ENCODE peak calls at places on chromosomes 16 and 17, in eight cellular contexts. One of them, this sample, is unnamed. For H3K4me1, the result is how much of the 10 kb centered on the place peaks cover.

GRCh38 chr17:51487947-51488346 is 227.6 kb downstream of the UTP18 start:
- DNase-seq in GM23338: peak
- DNase-seq in mesendoderm: peak
- DNase-seq in A549: no peak
- DNase-seq in PC-3: peak
- DNase-seq in IMR-90: no peak
- DNase-seq in neuronal stem cell: peak
- DNase-seq in OCI-LY7: peak
- DNase-seq in this sample: peak

GRCh38 chr16:23597003-23597756 is 1.1 kb upstream of the NDUFAB1 start:
- DNase-seq in GM23338: peak
- DNase-seq in mesendoderm: peak
- DNase-seq in A549: peak
- DNase-seq in PC-3: peak
- DNase-seq in IMR-90: no peak
- DNase-seq in neuronal stem cell: no peak
- DNase-seq in OCI-LY7: peak
- DNase-seq in this sample: peak

GRCh38 chr17:7502987-7503386 is 18.8 kb downstream of the POLR2A start:
- DNase-seq in GM23338: peak
- DNase-seq in mesendoderm: peak
- DNase-seq in A549: no peak
- DNase-seq in PC-3: no peak
- DNase-seq in IMR-90: no peak
- DNase-seq in neuronal stem cell: no peak
- DNase-seq in OCI-LY7: no peak
- DNase-seq in this sample: no peak

GRCh38 chr16:87235810-87236515 is 81.2 kb downstream of the C16orf95 start:
- DNase-seq in GM23338: peak
- DNase-seq in mesendoderm: peak
- DNase-seq in A549: no peak
- DNase-seq in PC-3: no peak
- DNase-seq in IMR-90: no peak
- DNase-seq in neuronal stem cell: no peak
- DNase-seq in OCI-LY7: peak
- DNase-seq in this sample: no peak

GRCh38 chr17:58338454-58338841 is 9.9 kb upstream of the TSPOAP1 start:
- DNase-seq in GM23338: no peak
- DNase-seq in mesendoderm: no peak
- DNase-seq in A549: no peak
- DNase-seq in PC-3: no peak
- DNase-seq in IMR-90: no peak
- DNase-seq in neuronal stem cell: no peak
- DNase-seq in OCI-LY7: no peak
- DNase-seq in this sample: no peak

GRCh38 chr16:10827691-10828341 is 9.2 kb upstream of the TVP23A start:
- DNase-seq in GM23338: no peak
- DNase-seq in mesendoderm: no peak
- DNase-seq in A549: no peak
- DNase-seq in PC-3: peak
- DNase-seq in IMR-90: peak
- DNase-seq in neuronal stem cell: no peak
- DNase-seq in OCI-LY7: no peak
- DNase-seq in this sample: peak

GRCh38 chr16:7532534-7532933 is 199.9 kb downstream of the RBFOX1 start:
- DNase-seq in GM23338: no peak
- DNase-seq in mesendoderm: no peak
- DNase-seq in A549: no peak
- DNase-seq in PC-3: no peak
- DNase-seq in IMR-90: no peak
- DNase-seq in neuronal stem cell: no peak
- DNase-seq in OCI-LY7: no peak
- DNase-seq in this sample: no peak

GRCh38 chr17:72760368-72760767 is 332.1 kb downstream of the SLC39A11 start:
- DNase-seq in GM23338: no peak
- DNase-seq in mesendoderm: no peak
- DNase-seq in A549: no peak
- DNase-seq in PC-3: no peak
- DNase-seq in IMR-90: no peak
- DNase-seq in neuronal stem cell: no peak
- DNase-seq in OCI-LY7: no peak
- DNase-seq in this sample: no peak

GRCh38 chr17:29080323-29080722 is 37.4 kb downstream of the PIPOX start:
- DNase-seq in GM23338: no peak
- DNase-seq in mesendoderm: no peak
- DNase-seq in A549: no peak
- DNase-seq in PC-3: no peak
- DNase-seq in IMR-90: no peak
- DNase-seq in neuronal stem cell: no peak
- DNase-seq in OCI-LY7: no peak
- DNase-seq in this sample: no peak

GRCh38 chr17:29084476-29085148 is 41.7 kb downstream of the PIPOX start:
- DNase-seq in GM23338: peak
- DNase-seq in mesendoderm: no peak
- DNase-seq in A549: no peak
- DNase-seq in PC-3: no peak
- DNase-seq in IMR-90: peak
- DNase-seq in neuronal stem cell: no peak
- DNase-seq in OCI-LY7: no peak
- DNase-seq in this sample: peak

GRCh38 chr17:29086628-29087332 is 43.8 kb downstream of the PIPOX start:
- DNase-seq in GM23338: peak
- DNase-seq in mesendoderm: no peak
- DNase-seq in A549: no peak
- DNase-seq in PC-3: no peak
- DNase-seq in IMR-90: peak
- DNase-seq in neuronal stem cell: no peak
- DNase-seq in OCI-LY7: no peak
- DNase-seq in this sample: no peak

GRCh38 chr17:29089601-29090044 is 46.7 kb downstream of the PIPOX start:
- DNase-seq in GM23338: no peak
- DNase-seq in mesendoderm: no peak
- DNase-seq in A549: no peak
- DNase-seq in PC-3: no peak
- DNase-seq in IMR-90: no peak
- DNase-seq in neuronal stem cell: no peak
- DNase-seq in OCI-LY7: no peak
- DNase-seq in this sample: no peak

DNA sequence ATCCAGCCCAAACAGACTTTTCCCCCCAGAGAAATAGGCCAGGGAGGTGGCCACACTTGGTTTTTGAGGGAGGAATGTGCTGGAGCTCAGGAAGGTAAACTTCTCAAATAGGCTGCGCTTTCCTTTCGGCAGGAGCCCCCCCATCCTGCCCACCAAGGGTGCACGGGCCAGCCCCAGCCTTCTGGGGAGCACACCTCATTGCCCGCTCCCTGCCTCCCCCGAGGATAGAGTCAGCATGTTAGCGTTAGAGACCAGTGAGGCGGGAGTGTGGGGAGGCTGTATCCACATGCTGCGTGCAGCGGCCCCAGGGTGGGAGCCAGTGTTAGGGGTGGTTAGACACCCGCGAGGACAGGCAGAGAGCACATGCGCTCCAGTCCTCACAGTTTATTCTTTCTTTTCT is 42.3 kb downstream of the PIPOX start:
- DNase-seq in GM23338: no peak
- DNase-seq in mesendoderm: no peak
- DNase-seq in A549: no peak
- DNase-seq in PC-3: no peak
- DNase-seq in IMR-90: no peak
- DNase-seq in neuronal stem cell: no peak
- DNase-seq in OCI-LY7: no peak
- DNase-seq in this sample: no peak
- H3K27ac ChIP-seq in GM23338: peak
- H3K27ac ChIP-seq in mesendoderm: no peak
- H3K27ac ChIP-seq in A549: no peak
- H3K27ac ChIP-seq in PC-3: no peak
- H3K27ac ChIP-seq in IMR-90: no peak
- H3K27ac ChIP-seq in neuronal stem cell: no peak
- H3K27ac ChIP-seq in OCI-LY7: no peak
- H3K27ac ChIP-seq in this sample: peak

GRCh38 chr17:68790481-68790880 is 164.7 kb downstream of the ABCA8 start:
- DNase-seq in GM23338: no peak
- DNase-seq in mesendoderm: no peak
- DNase-seq in A549: no peak
- DNase-seq in PC-3: no peak
- DNase-seq in IMR-90: no peak
- DNase-seq in neuronal stem cell: no peak
- DNase-seq in OCI-LY7: no peak
- DNase-seq in this sample: no peak

GRCh38 chr17:68792873-68793272 is 162.3 kb downstream of the ABCA8 start:
- DNase-seq in GM23338: no peak
- DNase-seq in mesendoderm: peak
- DNase-seq in A549: no peak
- DNase-seq in PC-3: no peak
- DNase-seq in IMR-90: no peak
- DNase-seq in neuronal stem cell: no peak
- DNase-seq in OCI-LY7: no peak
- DNase-seq in this sample: no peak

GRCh38 chr17:68789203-68789962 is 165.8 kb downstream of the ABCA8 start:
- DNase-seq in GM23338: no peak
- DNase-seq in mesendoderm: no peak
- DNase-seq in A549: no peak
- DNase-seq in PC-3: no peak
- DNase-seq in IMR-90: no peak
- DNase-seq in neuronal stem cell: no peak
- DNase-seq in OCI-LY7: no peak
- DNase-seq in this sample: no peak

GRCh38 chr17:68792042-68792685 is 163.0 kb downstream of the ABCA8 start:
- DNase-seq in GM23338: no peak
- DNase-seq in mesendoderm: no peak
- DNase-seq in A549: no peak
- DNase-seq in PC-3: no peak
- DNase-seq in IMR-90: peak
- DNase-seq in neuronal stem cell: no peak
- DNase-seq in OCI-LY7: no peak
- DNase-seq in this sample: no peak

DNA sequence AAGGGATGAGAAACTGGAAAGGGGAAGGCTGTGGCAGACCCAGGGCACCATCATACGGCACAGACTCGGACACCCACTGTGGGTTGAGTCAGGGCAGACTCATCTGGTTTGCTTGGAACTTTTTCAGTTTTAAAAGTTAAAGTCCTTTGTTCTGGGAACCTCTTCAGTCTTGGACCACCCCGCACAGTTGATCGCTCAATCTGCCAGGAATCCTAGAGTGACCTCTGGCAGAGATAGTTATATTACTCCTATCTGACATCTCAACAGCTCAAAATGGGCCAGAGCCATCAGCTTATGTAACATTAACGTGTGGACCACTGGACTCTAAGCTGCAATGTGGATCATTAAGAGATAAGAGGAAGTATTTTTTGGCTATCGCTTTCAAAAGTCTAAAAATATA is 164.3 kb downstream of the ABCA8 start:
- DNase-seq in GM23338: no peak
- DNase-seq in mesendoderm: no peak
- DNase-seq in A549: no peak
- DNase-seq in PC-3: no peak
- DNase-seq in IMR-90: no peak
- DNase-seq in neuronal stem cell: no peak
- DNase-seq in OCI-LY7: no peak
- DNase-seq in this sample: no peak
- H3K4me2 ChIP-seq in GM23338: no peak
- H3K4me2 ChIP-seq in mesendoderm: no peak
- H3K4me2 ChIP-seq in A549: no peak
- H3K4me2 ChIP-seq in PC-3: no peak
- H3K4me2 ChIP-seq in IMR-90: no peak
- H3K4me2 ChIP-seq in neuronal stem cell: no peak
- H3K4me2 ChIP-seq in OCI-LY7: no peak
- H3K4me2 ChIP-seq in this sample: no peak

GRCh38 chr16:15639061-15639568 is 3.8 kb downstream of the MARF1 start:
- DNase-seq in GM23338: no peak
- DNase-seq in mesendoderm: no peak
- DNase-seq in A549: no peak
- DNase-seq in PC-3: no peak
- DNase-seq in IMR-90: no peak
- DNase-seq in neuronal stem cell: no peak
- DNase-seq in OCI-LY7: peak
- DNase-seq in this sample: no peak

GRCh38 chr16:15643453-15644305 is 725 bp upstream of the MARF1 start:
- DNase-seq in GM23338: peak
- DNase-seq in mesendoderm: peak
- DNase-seq in A549: peak
- DNase-seq in PC-3: peak
- DNase-seq in IMR-90: peak
- DNase-seq in neuronal stem cell: no peak
- DNase-seq in OCI-LY7: peak
- DNase-seq in this sample: peak

GRCh38 chr16:15641753-15642556 is 999 bp downstream of the MARF1 start:
- DNase-seq in GM23338: no peak
- DNase-seq in mesendoderm: no peak
- DNase-seq in A549: no peak
- DNase-seq in PC-3: no peak
- DNase-seq in IMR-90: no peak
- DNase-seq in neuronal stem cell: no peak
- DNase-seq in OCI-LY7: peak
- DNase-seq in this sample: no peak

GRCh38 chr16:15642557-15643452 is at the start of gene MARF1:
- DNase-seq in GM23338: peak
- DNase-seq in mesendoderm: peak
- DNase-seq in A549: peak
- DNase-seq in PC-3: peak
- DNase-seq in IMR-90: peak
- DNase-seq in neuronal stem cell: peak
- DNase-seq in OCI-LY7: peak
- DNase-seq in this sample: peak

GRCh38 chr16:15640966-15641365 is 2.0 kb downstream of the MARF1 start:
- DNase-seq in GM23338: no peak
- DNase-seq in mesendoderm: no peak
- DNase-seq in A549: no peak
- DNase-seq in PC-3: no peak
- DNase-seq in IMR-90: no peak
- DNase-seq in neuronal stem cell: no peak
- DNase-seq in OCI-LY7: peak
- DNase-seq in this sample: no peak
- H3K4me1 ChIP-seq in GM23338: under half
- H3K4me1 ChIP-seq in mesendoderm: under half
- H3K4me1 ChIP-seq in A549: under half
- H3K4me1 ChIP-seq in PC-3: under half
- H3K4me1 ChIP-seq in IMR-90: under half
- H3K4me1 ChIP-seq in neuronal stem cell: under half
- H3K4me1 ChIP-seq in OCI-LY7: half or more
- H3K4me1 ChIP-seq in this sample: under half

GRCh38 chr17:38869647-38870258 is at the start of gene LASP1:
- DNase-seq in GM23338: peak
- DNase-seq in mesendoderm: peak
- DNase-seq in A549: peak
- DNase-seq in PC-3: peak
- DNase-seq in IMR-90: peak
- DNase-seq in neuronal stem cell: peak
- DNase-seq in OCI-LY7: peak
- DNase-seq in this sample: peak

GRCh38 chr17:38872671-38873385 is 3.0 kb downstream of the LASP1 start:
- DNase-seq in GM23338: no peak
- DNase-seq in mesendoderm: no peak
- DNase-seq in A549: no peak
- DNase-seq in PC-3: no peak
- DNase-seq in IMR-90: no peak
- DNase-seq in neuronal stem cell: no peak
- DNase-seq in OCI-LY7: no peak
- DNase-seq in this sample: peak

GRCh38 chr17:38871992-38872605 is 2.2 kb downstream of the LASP1 start:
- DNase-seq in GM23338: no peak
- DNase-seq in mesendoderm: no peak
- DNase-seq in A549: no peak
- DNase-seq in PC-3: no peak
- DNase-seq in IMR-90: no peak
- DNase-seq in neuronal stem cell: no peak
- DNase-seq in OCI-LY7: peak
- DNase-seq in this sample: no peak

GRCh38 chr17:38870259-38871165 is 654 bp downstream of the LASP1 start:
- DNase-seq in GM23338: peak
- DNase-seq in mesendoderm: peak
- DNase-seq in A549: peak
- DNase-seq in PC-3: peak
- DNase-seq in IMR-90: peak
- DNase-seq in neuronal stem cell: no peak
- DNase-seq in OCI-LY7: peak
- DNase-seq in this sample: peak

DNA sequence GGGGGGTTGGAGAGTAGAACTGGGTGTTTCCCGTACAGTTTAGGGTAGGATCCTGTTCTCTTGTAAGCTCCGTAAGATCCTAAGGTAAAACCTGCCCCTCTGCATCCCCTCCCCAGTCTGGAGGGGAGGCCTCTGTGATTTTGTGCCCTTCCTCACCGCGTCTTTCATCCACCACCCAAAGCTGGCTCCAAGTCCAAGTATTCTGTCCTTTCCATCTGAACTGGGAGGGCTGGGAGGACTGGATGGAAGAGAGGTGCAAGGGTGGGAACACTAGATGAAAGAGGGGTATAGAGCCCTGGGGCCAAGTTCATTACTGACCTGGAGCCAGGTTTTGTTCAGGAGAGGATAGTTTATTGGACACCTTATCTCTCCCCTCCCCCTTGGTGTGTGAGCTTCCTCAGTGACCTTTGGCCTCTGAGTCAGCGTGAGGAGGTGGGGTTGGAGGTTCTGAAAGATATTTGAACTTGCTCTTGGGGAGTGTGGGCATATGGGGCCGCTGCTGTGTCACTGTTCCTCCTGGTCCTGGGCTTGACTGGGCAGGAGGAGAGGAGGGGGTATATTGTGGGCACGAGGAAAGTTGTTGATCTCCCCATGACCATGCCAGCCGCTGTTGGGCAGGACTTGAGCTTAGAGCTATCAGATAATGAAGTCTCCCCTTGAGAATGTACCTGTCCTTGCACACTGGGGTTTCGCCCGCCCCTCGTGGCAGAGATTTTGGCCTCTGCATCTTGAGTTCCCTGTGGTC is 1.6 kb downstream of the LASP1 start:
- DNase-seq in GM23338: peak
- DNase-seq in mesendoderm: peak
- DNase-seq in A549: peak
- DNase-seq in PC-3: peak
- DNase-seq in IMR-90: peak
- DNase-seq in neuronal stem cell: no peak
- DNase-seq in OCI-LY7: peak
- DNase-seq in this sample: peak
- H3K27ac ChIP-seq in GM23338: peak
- H3K27ac ChIP-seq in mesendoderm: peak
- H3K27ac ChIP-seq in A549: peak
- H3K27ac ChIP-seq in PC-3: peak
- H3K27ac ChIP-seq in IMR-90: peak
- H3K27ac ChIP-seq in neuronal stem cell: no peak
- H3K27ac ChIP-seq in OCI-LY7: peak
- H3K27ac ChIP-seq in this sample: peak

This sample was measured in hepatocyte.